ENCODE peak calls at places on chromosome 18, in seven cellular contexts. Q is right lobe of liver, C is GM23248, H is breast epithelium, G is fibroblast of pulmonary artery, M is neural progenitor cell, K is HAP-1. B is an unnamed sample.

GRCh38 chr18:75369026-75369425 is 58.5 kb downstream of the SMIM21 start:
- DNase-seq in Q (no peak), C (no peak), H (no peak), G (no peak), M (no peak), K (no peak), B (no peak)

GRCh38 chr18:44887227-44887631 is 206.5 kb downstream of the SETBP1 start:
- DNase-seq in Q (no peak), C (peak; percentile 88), H (no peak), G (peak; percentile 51), M (no peak), K (no peak), B (peak; percentile 54)

GRCh38 chr18:35703043-35703688 is 121.6 kb downstream of the GALNT1 start:
- DNase-seq in Q (no peak), C (peak; percentile 40), H (no peak), G (peak; percentile 6), M (no peak), K (no peak), B (no peak)

GRCh38 chr18:22471546-22472131 is 53.9 kb upstream of the CTAGE1 start:
- DNase-seq in Q (no peak), C (peak; percentile 82), H (no peak), G (peak; percentile 77), M (no peak), K (no peak), B (no peak)

GRCh38 chr18:34493099-34493544 is 217.0 kb upstream of the DTNA start:
- DNase-seq in Q (peak; percentile 68), C (peak; percentile 88), H (peak; percentile 75), G (peak; percentile 68), M (peak; percentile 68), K (peak; percentile 13), B (no peak)

GRCh38 chr18:32372381-32373061 is 98.2 kb downstream of the GAREM1 start:
- DNase-seq in Q (peak; percentile 85), C (no peak), H (peak; percentile 52), G (no peak), M (no peak), K (no peak), B (peak; percentile 69)

GRCh38 chr18:33097126-33097525 is 324.3 kb upstream of the KLHL14 start:
- DNase-seq in Q (no peak), C (no peak), H (no peak), G (no peak), M (no peak), K (no peak), B (no peak)

GRCh38 chr18:45611943-45612342 is 3.3 kb upstream of the SLC14A2 start:
- DNase-seq in Q (no peak), C (no peak), H (no peak), G (no peak), M (no peak), K (no peak), B (no peak)

GRCh38 chr18:6561029-6561861 is 146.5 kb upstream of the L3MBTL4 start:
- DNase-seq in Q (peak; percentile 47), C (peak; percentile 24), H (no peak), G (peak; percentile 69), M (peak; percentile 82), K (no peak), B (peak; percentile 54)

GRCh38 chr18:73487956-73488355 is 620.2 kb upstream of the NETO1 start:
- DNase-seq in Q (no peak), C (peak; percentile 75), H (no peak), G (peak; percentile 39), M (no peak), K (no peak), B (no peak)

GRCh38 chr18:49625021-49625691 is 63.3 kb downstream of the LIPG start:
- DNase-seq in Q (peak; percentile 68), C (peak; percentile 45), H (no peak), G (no peak), M (no peak), K (no peak), B (no peak)

GRCh38 chr18:57698571-57699276 is 77.1 kb upstream of the NARS1 start:
- DNase-seq in Q (no peak), C (peak; percentile 83), H (no peak), G (peak; percentile 64), M (no peak), K (peak; percentile 67), B (no peak)

GRCh38 chr18:23468753-23469459 is 15.8 kb downstream of the RIOK3 start:
- DNase-seq in Q (no peak), C (no peak), H (no peak), G (no peak), M (no peak), K (no peak), B (no peak)

GRCh38 chr18:55229682-55230081 is 270.4 kb upstream of the CCDC68 start:
- DNase-seq in Q (no peak), C (no peak), H (no peak), G (no peak), M (no peak), K (no peak), B (no peak)

GRCh38 chr18:49924293-49924983 is 111.1 kb upstream of the ACAA2 start:
- DNase-seq in Q (no peak), C (no peak), H (no peak), G (no peak), M (no peak), K (no peak), B (no peak)

DNA sequence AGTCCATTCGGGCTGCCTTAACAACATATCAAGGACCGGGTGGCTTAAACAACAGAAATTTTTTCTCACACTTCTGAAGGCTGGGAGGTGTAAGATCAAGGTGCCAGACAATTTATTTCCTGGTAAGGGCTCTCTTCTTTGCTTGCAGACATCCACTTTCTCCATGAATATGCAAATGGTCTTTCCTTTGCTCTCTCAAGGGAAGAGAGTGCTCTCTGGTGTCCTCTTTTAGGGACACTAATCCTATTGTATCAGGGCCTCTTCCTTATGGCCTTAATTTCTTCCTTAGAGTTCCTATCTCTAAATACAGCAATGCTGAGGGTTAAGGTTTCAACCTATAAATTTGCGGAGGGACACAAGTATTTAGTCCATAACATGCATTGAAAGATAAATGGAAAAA is 770.8 kb downstream of the DSC3 start:
- DNase-seq in Q (no peak), C (no peak), H (no peak), G (no peak), M (peak; percentile 55), K (no peak), B (no peak)
- H3K4me3 ChIP-seq in Q (no peak overlapping the region), C (no peak overlapping the region), H (no peak overlapping the region), G (no peak overlapping the region), M (no peak overlapping the region), K (no peak overlapping the region), B (no peak overlapping the region)

GRCh38 chr18:12990128-12990485 is 1.1 kb upstream of the CEP192 start:
- DNase-seq in Q (no peak), C (no peak), H (no peak), G (no peak), M (no peak), K (no peak), B (no peak)
- H3K4me3 ChIP-seq in Q (no peak overlapping the region), C (peak overlapping the region; percentile 93), H (peak overlapping the region; percentile 90), G (peak overlapping the region; percentile 84), M (peak overlapping the region; percentile 72), K (peak overlapping the region; percentile 85), B (no peak overlapping the region)

GRCh38 chr18:14174706-14175085 is 42.5 kb upstream of the ZNF519 start:
- DNase-seq in Q (no peak), C (no peak), H (no peak), G (no peak), M (no peak), K (no peak), B (peak; percentile 47)

GRCh38 chr18:14179306-14179705 is 47.1 kb upstream of the ZNF519 start:
- DNase-seq in Q (no peak), C (peak; percentile 2), H (no peak), G (no peak), M (no peak), K (no peak), B (no peak)
- H3K4me3 ChIP-seq in Q (no peak overlapping the region), C (peak overlapping the region; percentile 81), H (peak overlapping the region; percentile 55), G (no peak overlapping the region), M (no peak overlapping the region), K (peak overlapping the region; percentile 39), B (peak overlapping the region; percentile 58)

GRCh38 chr18:61606759-61607158 is 273.5 kb downstream of the CDH20 start:
- DNase-seq in Q (peak; percentile 45), C (peak; percentile 94), H (peak; percentile 65), G (peak; percentile 94), M (peak; percentile 56), K (no peak), B (no peak)
- H3K4me3 ChIP-seq in Q (no peak overlapping the region), C (peak overlapping the region; percentile 71), H (peak overlapping the region; percentile 30), G (peak overlapping the region; percentile 42), M (peak overlapping the region; percentile 7), K (no peak overlapping the region), B (no peak overlapping the region)

DNA sequence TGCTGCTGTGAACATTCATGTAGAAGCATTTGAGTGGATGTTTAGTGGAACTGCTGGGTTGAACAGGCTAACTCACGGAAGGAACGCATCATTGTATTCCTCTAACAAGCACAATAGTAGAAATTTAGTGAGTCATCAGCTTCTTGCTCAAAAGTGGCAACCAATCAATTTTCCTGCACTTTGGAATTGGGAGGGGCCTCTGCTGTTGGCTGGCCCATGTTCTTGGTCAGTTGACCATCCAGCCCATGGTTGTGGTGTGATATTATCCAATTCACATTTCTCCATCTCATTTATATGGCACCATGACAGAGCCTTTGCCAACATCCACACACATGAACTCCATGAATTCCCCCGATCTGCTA is 95.0 kb downstream of the TNFRSF11A start:
- DNase-seq in Q (peak; percentile 55), C (peak; percentile 74), H (no peak), G (peak; percentile 49), M (no peak), K (no peak), B (peak; percentile 72)
- H3K4me3 ChIP-seq in Q (no peak overlapping the region), C (peak overlapping the region; percentile 45), H (peak overlapping the region; percentile 26), G (no peak overlapping the region), M (no peak overlapping the region), K (no peak overlapping the region), B (no peak overlapping the region)

GRCh38 chr18:78126106-78126505 is 853.5 kb upstream of the SALL3 start:
- DNase-seq in Q (no peak), C (no peak), H (no peak), G (no peak), M (no peak), K (no peak), B (no peak)
- H3K4me3 ChIP-seq in Q (no peak overlapping the region), C (no peak overlapping the region), H (no peak overlapping the region), G (no peak overlapping the region), M (no peak overlapping the region), K (no peak overlapping the region), B (no peak overlapping the region)

DNA sequence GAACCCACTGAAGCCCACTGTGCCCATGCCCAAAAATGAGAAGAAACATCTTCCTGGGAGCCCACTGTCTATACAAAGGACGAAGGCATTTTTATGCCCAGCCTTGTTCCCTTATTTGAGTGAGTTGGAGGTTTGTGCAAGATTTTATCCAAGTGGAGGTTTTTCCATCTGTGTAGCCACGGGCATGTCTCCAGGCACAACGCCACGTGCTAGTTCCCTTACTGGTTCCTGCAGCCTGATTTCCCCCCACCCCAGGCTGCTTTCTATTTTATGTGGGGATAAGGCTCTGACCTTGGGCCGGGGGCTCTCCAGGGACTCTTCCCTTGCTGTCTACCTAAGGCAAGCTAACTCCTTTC is 22.2 kb upstream of the TXNL4A start:
- DNase-seq in Q (no peak), C (no peak), H (no peak), G (no peak), M (no peak), K (no peak), B (no peak)
- H3K4me3 ChIP-seq in Q (no peak overlapping the region), C (peak overlapping the region; percentile 46), H (no peak overlapping the region), G (no peak overlapping the region), M (no peak overlapping the region), K (no peak overlapping the region), B (no peak overlapping the region)

GRCh38 chr18:9106800-9107574 is 4.5 kb downstream of the NDUFV2 start:
- DNase-seq in Q (no peak), C (no peak), H (no peak), G (no peak), M (peak; percentile 65), K (peak; percentile 45), B (no peak)
- H3K4me3 ChIP-seq in Q (no peak overlapping the region), C (no peak overlapping the region), H (no peak overlapping the region), G (no peak overlapping the region), M (peak overlapping the region; percentile 75), K (no peak overlapping the region), B (no peak overlapping the region)

B was measured in Peyer's patch.